ENCODE peak calls at places on chromosomes 1 and 21, in eight cellular contexts. L is CD8-positive, alpha-beta T cell; V is Karpas-422; U is esophagus muscularis mucosa; X is psoas muscle; Z is HCT116; W is ovary; B is pancreas. T is an unnamed sample.

GRCh38 chr1:150272379-150272840 is at the start of gene C1orf54:
- DNase-seq in W (no peak), L (no peak), U (no peak), V (peak), X (peak), B (no peak), Z (no peak), T (peak)

GRCh38 chr1:9293512-9294439 is 1.1 kb downstream of the SPSB1 start:
- DNase-seq in V (no peak), U (no peak), B (peak), L (no peak), X (peak), W (no peak), Z (no peak), T (no peak)

GRCh38 chr1:232334246-232334645 is 295.7 kb downstream of the SIPA1L2 start:
- DNase-seq in U (no peak), W (no peak), X (no peak), B (no peak), L (no peak), V (no peak), Z (no peak), T (no peak)

GRCh38 chr1:78497196-78497595 is 6.4 kb downstream of the PTGFR start:
- DNase-seq in U (no peak), L (no peak), V (no peak), B (no peak), X (no peak), W (no peak), Z (no peak), T (no peak)

GRCh38 chr1:147545133-147545532 is 3.8 kb downstream of the BCL9 start:
- DNase-seq in B (no peak), W (no peak), Z (peak), X (peak), V (peak), U (no peak), L (peak), T (no peak)

GRCh38 chr21:21624674-21625073 is 626.5 kb downstream of the NCAM2 start:
- DNase-seq in V (no peak), B (no peak), Z (no peak), L (no peak), W (no peak), X (no peak), U (no peak), T (no peak)

GRCh38 chr1:208418667-208419066 is 174.5 kb upstream of the PLXNA2 start:
- DNase-seq in B (no peak), U (no peak), X (no peak), L (no peak), Z (no peak), W (no peak), V (no peak), T (no peak)

GRCh38 chr1:198848206-198848605 is 209.4 kb downstream of the PTPRC start:
- DNase-seq in Z (no peak), V (no peak), L (no peak), B (no peak), W (no peak), U (no peak), X (no peak), T (no peak)

GRCh38 chr1:209072481-209072880 is 511.0 kb upstream of the CAMK1G start:
- DNase-seq in X (no peak), L (no peak), B (no peak), V (no peak), U (no peak), Z (no peak), W (no peak), T (no peak)

GRCh38 chr1:246528933-246529731 is 22.1 kb upstream of the SMYD3 start:
- DNase-seq in U (no peak), X (no peak), W (no peak), V (peak), Z (no peak), L (no peak), B (no peak), T (no peak)

GRCh38 chr1:64965239-64966157 is 851 bp downstream of the JAK1 start:
- DNase-seq in V (peak), U (no peak), B (peak), X (peak), L (peak), W (peak), Z (no peak), T (no peak)

GRCh38 chr1:30109853-30110252 is 613.5 kb downstream of the MATN1 start:
- DNase-seq in Z (no peak), X (no peak), B (no peak), W (peak), L (no peak), V (no peak), U (no peak), T (no peak)

GRCh38 chr21:26236281-26236680 is 65.7 kb upstream of the APP start:
- DNase-seq in X (no peak), W (no peak), V (no peak), B (no peak), L (no peak), U (no peak), Z (no peak), T (no peak)

GRCh38 chr1:201702936-201703335 is 126.0 kb upstream of the IPO9 start:
- DNase-seq in Z (no peak), W (no peak), U (no peak), V (no peak), L (no peak), B (peak), X (no peak), T (no peak)

GRCh38 chr1:232538224-232538942 is 91.5 kb downstream of the SIPA1L2 start:
- DNase-seq in L (no peak), B (no peak), W (no peak), X (no peak), V (no peak), Z (peak), U (no peak), T (no peak)

GRCh38 chr1:77399250-77400086 is 117.6 kb downstream of the AK5 start:
- DNase-seq in V (no peak), B (no peak), X (no peak), U (no peak), Z (no peak), W (no peak), L (no peak), T (peak)

GRCh38 chr21:29650561-29651022 is 289.2 kb downstream of the GRIK1 start:
- DNase-seq in W (no peak), X (no peak), U (no peak), V (no peak), L (no peak), B (no peak), Z (no peak), T (no peak)

GRCh38 chr21:32889596-32889995 is 118.0 kb upstream of the PAXBP1 start:
- DNase-seq in B (no peak), V (no peak), U (no peak), L (no peak), W (no peak), X (no peak), Z (no peak), T (no peak)

GRCh38 chr1:58988752-58989151 is 204.9 kb upstream of the JUN start:
- DNase-seq in U (no peak), L (no peak), X (no peak), B (no peak), W (no peak), V (no peak), Z (no peak), T (no peak)

GRCh38 chr1:201386208-201386607 is 8.7 kb upstream of the TNNT2 start:
- DNase-seq in V (no peak), B (no peak), W (no peak), U (no peak), X (no peak), Z (no peak), L (no peak), T (no peak)

GRCh38 chr1:186240436-186240835 is 134.6 kb downstream of the TPR start:
- DNase-seq in B (no peak), U (no peak), V (no peak), W (no peak), L (no peak), X (no peak), Z (no peak), T (no peak)

DNA sequence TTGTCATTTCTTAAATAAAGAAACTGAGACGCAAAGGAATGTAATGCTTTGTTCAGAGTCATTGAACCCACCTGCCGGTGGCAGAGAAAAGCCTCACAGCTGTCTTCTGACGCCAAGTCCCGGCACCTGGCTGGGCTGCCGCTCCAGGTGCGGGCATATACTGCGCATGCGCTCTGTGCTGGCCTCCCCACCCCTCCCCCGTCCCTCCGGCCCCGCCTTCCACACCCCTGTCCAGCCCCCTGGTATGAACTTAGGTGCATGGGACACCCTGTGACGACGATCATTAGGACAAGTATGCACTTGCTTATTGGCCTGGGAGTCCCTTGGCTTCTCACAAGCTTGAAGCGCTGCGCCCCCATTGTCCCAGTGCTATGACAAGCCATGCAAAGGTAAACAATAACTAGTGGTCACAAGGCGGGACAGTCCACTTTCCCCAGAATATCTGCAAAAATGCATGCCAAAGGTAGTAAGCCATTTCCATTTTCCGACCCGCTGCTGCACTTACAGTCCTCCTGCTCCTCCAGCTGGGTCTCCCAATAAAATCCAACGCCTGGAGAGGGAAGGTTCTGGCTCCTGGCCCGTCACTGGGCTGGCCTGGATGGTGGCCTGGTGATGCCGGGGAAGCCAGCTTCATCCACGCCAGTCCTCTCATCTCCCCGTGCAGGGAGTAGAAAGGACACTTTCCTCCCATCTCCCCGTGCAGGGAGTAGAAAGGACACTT is 100.4 kb downstream of the PSMG1 start:
- DNase-seq in L (no peak), Z (peak), U (no peak), B (peak), X (no peak), V (peak), W (no peak), T (no peak)
- H3K27ac ChIP-seq in L (no peak), Z (no peak), U (no peak), B (no peak), X (peak), V (no peak), W (no peak), T (no peak)

GRCh38 chr1:244319283-244320132 is 132.2 kb downstream of the ADSS2 start:
- DNase-seq in U (no peak), B (no peak), Z (no peak), V (no peak), W (no peak), L (peak), X (no peak), T (no peak)
- H3K27ac ChIP-seq in U (no peak), B (no peak), Z (no peak), V (no peak), W (no peak), L (no peak), X (no peak), T (no peak)

DNA sequence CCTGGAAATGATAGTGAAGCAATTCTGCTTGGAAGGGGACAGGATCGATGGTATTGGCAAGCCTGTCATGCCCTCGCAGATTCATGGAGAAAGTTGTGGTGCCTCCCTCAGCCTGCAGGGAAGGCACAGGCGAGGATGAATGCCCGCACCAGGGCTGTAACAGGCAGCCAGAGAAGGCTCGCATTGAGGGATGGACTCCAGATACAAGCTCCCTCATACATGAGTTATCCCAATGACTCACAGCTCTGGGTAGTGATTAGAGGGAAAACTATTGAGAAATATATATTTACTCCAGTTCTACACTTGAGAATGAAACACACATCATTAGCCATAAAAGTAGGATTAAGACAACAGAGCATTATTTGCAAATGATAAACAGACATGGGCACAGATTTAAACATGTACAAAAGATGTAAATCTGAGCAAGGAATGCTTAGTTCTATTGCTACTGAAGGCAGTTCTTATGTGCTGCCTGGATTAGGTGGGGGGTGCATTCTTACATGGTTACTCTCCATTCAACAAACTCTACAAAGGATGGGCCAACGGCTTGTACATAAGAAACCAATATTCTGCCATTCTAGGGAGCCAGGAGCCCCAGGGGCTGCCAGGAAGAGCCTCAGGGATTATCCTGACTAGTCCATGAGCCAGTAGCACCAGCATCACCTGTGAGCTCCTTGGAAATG is 98.0 kb downstream of the CSMD2 start:
- DNase-seq in Z (no peak), U (no peak), V (no peak), W (no peak), L (no peak), B (no peak), X (no peak), T (no peak)
- H3K27ac ChIP-seq in Z (no peak), U (no peak), V (no peak), W (no peak), L (no peak), B (no peak), X (no peak), T (no peak)

GRCh38 chr1:156113263-156114004 is 1.1 kb upstream of the LMNA start:
- DNase-seq in X (no peak), V (no peak), L (no peak), W (no peak), Z (no peak), U (no peak), B (no peak), T (no peak)

GRCh38 chr1:156114919-156115513 is 505 bp downstream of the LMNA start:
- DNase-seq in U (no peak), Z (no peak), W (peak), B (no peak), X (peak), L (no peak), V (no peak), T (no peak)

GRCh38 chr1:156117414-156118174 is 3.1 kb downstream of the LMNA start:
- DNase-seq in W (no peak), L (no peak), X (no peak), V (no peak), Z (no peak), B (no peak), U (no peak), T (no peak)

GRCh38 chr1:156114101-156114918 is at the start of gene LMNA:
- DNase-seq in U (peak), L (peak), W (peak), B (peak), X (peak), Z (peak), V (peak), T (no peak)

GRCh38 chr1:156115514-156116374 is 1.2 kb downstream of the LMNA start:
- DNase-seq in B (peak), Z (no peak), U (no peak), L (no peak), W (peak), X (peak), V (no peak), T (peak)
- H3K27ac ChIP-seq in B (peak), Z (peak), U (peak), L (peak), W (peak), X (peak), V (no peak), T (peak)

GRCh38 chr21:43287111-43287973 is 118.5 kb downstream of the CRYAA start:
- DNase-seq in X (no peak), W (no peak), V (peak), L (no peak), Z (no peak), B (no peak), U (no peak), T (no peak)
- H3K27ac ChIP-seq in X (no peak), W (no peak), V (peak), L (no peak), Z (no peak), B (no peak), U (no peak), T (no peak)

DNA sequence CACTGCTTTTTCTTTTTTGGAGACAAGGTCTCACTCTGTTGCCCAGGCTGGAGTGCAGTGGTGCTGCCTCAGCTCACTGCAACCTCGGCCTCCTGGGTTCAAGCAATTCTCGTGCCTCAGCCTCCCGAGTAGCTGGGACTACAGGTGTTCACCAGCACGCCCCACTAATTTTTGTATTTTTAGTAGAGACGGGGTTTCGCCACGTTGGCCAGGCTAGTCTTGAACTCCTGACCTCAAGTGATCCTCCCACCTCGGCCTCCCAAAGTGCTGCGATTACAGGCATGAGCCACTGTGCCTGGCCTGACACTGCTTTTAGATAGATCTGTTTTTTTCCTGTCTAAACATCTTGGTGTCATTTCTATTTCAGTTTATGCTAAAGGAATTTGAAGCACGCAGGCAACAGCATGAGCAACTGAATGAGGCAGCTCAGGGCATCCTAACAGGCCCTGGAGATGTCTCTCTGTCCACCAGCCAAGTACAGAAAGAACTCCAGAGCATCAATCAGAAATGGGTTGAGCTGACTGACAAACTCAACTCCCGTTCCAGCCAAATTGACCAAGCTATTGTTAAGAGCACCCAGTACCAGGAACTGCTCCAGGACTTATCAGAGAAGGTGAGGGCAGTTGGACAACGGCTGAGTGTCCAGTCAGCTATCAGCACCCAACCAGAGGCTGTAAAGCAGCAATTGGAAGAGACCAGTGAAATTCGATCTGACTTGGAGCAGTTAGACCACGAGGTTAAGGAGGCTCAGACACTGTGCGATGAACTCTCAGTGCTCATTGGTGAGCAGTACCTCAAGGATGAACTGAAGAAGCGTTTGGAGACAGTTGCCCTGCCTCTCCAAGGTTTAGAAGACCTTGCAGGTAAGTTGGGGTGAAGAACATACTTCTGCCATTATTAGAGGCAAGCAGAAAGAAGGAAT is 106.1 kb upstream of the BMP8A start:
- DNase-seq in L (no peak), Z (no peak), U (no peak), B (no peak), V (no peak), X (no peak), W (no peak), T (no peak)
- H3K27ac ChIP-seq in L (no peak), Z (no peak), U (peak), B (no peak), V (no peak), X (no peak), W (no peak), T (no peak)

GRCh38 chr1:45400049-45400448 is 59.8 kb upstream of the MUTYH start:
- DNase-seq in B (no peak), X (no peak), L (no peak), V (no peak), W (no peak), U (no peak), Z (no peak), T (no peak)
- H3K27ac ChIP-seq in B (no peak), X (no peak), L (no peak), V (no peak), W (no peak), U (no peak), Z (no peak), T (no peak)

GRCh38 chr1:158208717-158209116 is 28.0 kb downstream of the CD1D start:
- DNase-seq in W (no peak), B (no peak), X (no peak), Z (no peak), V (no peak), L (no peak), U (no peak), T (no peak)
- H3K27ac ChIP-seq in W (no peak), B (no peak), X (no peak), Z (no peak), V (no peak), L (no peak), U (no peak), T (no peak)

DNA sequence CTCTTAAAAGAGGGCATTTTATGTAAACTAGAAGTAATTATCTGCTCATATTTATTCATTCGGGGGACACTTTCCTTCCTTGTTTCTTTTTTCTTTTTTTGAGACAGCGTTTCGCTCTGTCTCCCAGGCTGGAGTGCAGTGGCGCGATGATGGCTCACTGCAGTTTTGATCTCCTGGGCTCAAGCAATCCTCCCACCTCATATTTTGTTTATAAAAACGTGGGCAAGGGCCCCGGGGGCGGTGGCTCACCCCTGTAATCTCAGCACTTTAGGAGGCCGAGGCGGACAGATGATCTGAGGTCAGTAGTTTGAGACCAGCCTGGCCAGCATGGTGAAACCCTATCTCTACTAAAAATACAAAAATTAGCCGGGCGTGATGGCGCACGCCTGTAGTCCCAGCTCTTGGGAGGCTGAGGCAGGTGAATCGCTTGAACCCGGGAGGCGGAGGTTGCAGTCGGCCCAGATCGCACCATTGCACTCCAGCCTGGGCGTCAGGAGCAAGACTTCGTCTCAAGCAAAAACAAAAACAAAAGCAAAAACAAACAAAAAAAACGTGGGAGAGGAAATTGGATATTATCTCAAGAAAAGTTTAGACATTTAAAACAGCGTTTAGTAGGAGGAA is 926 bp upstream of the DFFA start:
- DNase-seq in V (peak), X (no peak), U (no peak), B (no peak), L (no peak), W (no peak), Z (no peak), T (no peak)
- H3K27ac ChIP-seq in V (peak), X (peak), U (no peak), B (no peak), L (no peak), W (no peak), Z (peak), T (no peak)

T was measured in substantia nigra.